ENCODE peak calls at places on chromosomes 2 and 18, in six cellular contexts. U is A549, N is HepG2, Y is upper lobe of left lung, C is K562, Z is GM12878. S is an unnamed sample.

GRCh38 chr2:42770288-42771131 is 6.6 kb upstream of the OXER1 start:
- ATAC-seq in C (peak; percentile 99), N (peak; percentile 90), Y (peak; percentile 73), U (peak; percentile 78), Z (peak; percentile 94), S (peak; percentile 50)

GRCh38 chr2:42051168-42052125 is 3.6 kb downstream of the PKDCC start:
- ATAC-seq in Z (no peak), U (no peak), N (no peak), C (no peak), Y (no peak), S (no peak)

GRCh38 chr2:80145499-80145898 is 159.1 kb downstream of the LRRTM1 start:
- ATAC-seq in N (no peak), U (no peak), C (no peak), Z (no peak), Y (no peak), S (no peak)

GRCh38 chr2:120783371-120783791 is 47.7 kb downstream of the GLI2 start:
- ATAC-seq in U (no peak), Z (no peak), N (no peak), Y (no peak), C (no peak), S (no peak)

GRCh38 chr18:12745095-12745820 is 42.4 kb downstream of the PSMG2 start:
- ATAC-seq in Y (no peak), C (no peak), U (no peak), Z (no peak), N (no peak), S (no peak)

GRCh38 chr18:78362198-78362597 is 617.4 kb upstream of the SALL3 start:
- ATAC-seq in C (no peak), N (no peak), U (no peak), Y (no peak), Z (no peak), S (no peak)

GRCh38 chr2:86028763-86029381 is 76.8 kb downstream of the POLR1A start:
- ATAC-seq in U (no peak), Y (no peak), Z (no peak), N (no peak), C (no peak), S (peak; percentile 65)

GRCh38 chr2:233225230-233226068 is 26.0 kb upstream of the ATG16L1 start:
- ATAC-seq in N (no peak), C (peak; percentile 62), Z (no peak), U (no peak), Y (no peak), S (no peak)

GRCh38 chr18:47397671-47398319 is 146.3 kb upstream of the SKOR2 start:
- ATAC-seq in C (peak; percentile 63), N (peak; percentile 35), U (no peak), Z (peak; percentile 44), Y (no peak), S (no peak)

GRCh38 chr2:233400341-233400740 is 46.0 kb downstream of the DGKD start:
- ATAC-seq in Y (peak; percentile 34), Z (no peak), U (peak; percentile 40), C (no peak), N (peak; percentile 27), S (no peak)

GRCh38 chr2:237207641-237208040 is 122.0 kb downstream of the COPS8 start:
- ATAC-seq in C (no peak), U (no peak), Z (no peak), Y (peak; percentile 38), N (no peak), S (peak; percentile 80)

GRCh38 chr2:216066255-216066654 is 15.4 kb downstream of the PECR start:
- ATAC-seq in Z (no peak), C (no peak), N (peak; percentile 9), U (peak; percentile 43), Y (no peak), S (no peak)

GRCh38 chr2:174635747-174636399 is 38.3 kb upstream of the WIPF1 start:
- ATAC-seq in Y (no peak), N (no peak), U (no peak), C (no peak), Z (no peak), S (no peak)

GRCh38 chr2:20668871-20669475 is 2.0 kb downstream of the GDF7 start:
- ATAC-seq in Y (no peak), Z (no peak), N (no peak), C (no peak), U (no peak), S (no peak)

GRCh38 chr18:59150236-59150635 is 10.6 kb downstream of the SEC11C start:
- ATAC-seq in Z (no peak), C (no peak), Y (no peak), U (no peak), N (no peak), S (no peak)

DNA sequence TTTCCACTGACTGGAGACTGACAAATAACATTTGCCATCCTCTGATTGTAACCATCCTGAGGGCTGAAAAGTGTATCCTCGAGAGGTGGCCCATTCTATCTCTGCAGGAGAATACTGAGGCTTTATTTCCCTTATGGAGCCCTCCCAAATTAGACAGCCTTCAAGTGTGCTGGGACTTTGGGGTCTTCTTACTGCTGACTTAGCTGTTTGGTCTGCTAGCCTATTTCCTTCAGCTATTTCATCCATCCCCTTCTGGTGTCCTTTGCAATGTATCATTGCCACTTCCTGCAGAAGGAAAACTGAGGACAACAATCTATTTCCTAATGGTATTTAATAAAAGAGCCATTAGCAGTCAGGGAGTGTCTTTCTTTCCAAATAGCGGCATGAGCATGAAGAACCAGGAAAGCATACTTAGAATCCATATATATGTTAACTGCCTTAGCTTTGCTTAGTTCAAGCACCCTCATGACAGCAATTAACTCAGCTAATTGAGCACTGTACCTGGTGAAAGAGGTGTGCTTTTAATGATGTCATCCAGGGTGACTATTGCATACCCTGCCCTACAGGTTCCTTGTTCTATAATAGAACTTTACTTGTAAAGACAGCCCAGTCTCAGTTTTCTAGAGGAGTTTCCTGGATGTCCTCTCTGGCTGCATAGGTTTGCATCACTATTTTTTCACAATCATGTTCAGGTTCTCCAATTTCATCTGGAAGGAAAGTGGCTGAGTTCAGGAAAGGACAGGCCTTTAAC is 24.0 kb downstream of the CMPK2 start:
- ATAC-seq in C (no peak), Z (no peak), Y (no peak), U (no peak), N (no peak), S (no peak)
- H3K9me3 ChIP-seq in C (peaks cover 36% of the 10 kb centered on the region), Z (peaks cover 24% of the 10 kb centered on the region), Y (peaks cover 66% of the 10 kb centered on the region), U (peaks cover 23% of the 10 kb centered on the region), N (peaks cover 60% of the 10 kb centered on the region), S (peaks cover 79% of the 10 kb centered on the region)

DNA sequence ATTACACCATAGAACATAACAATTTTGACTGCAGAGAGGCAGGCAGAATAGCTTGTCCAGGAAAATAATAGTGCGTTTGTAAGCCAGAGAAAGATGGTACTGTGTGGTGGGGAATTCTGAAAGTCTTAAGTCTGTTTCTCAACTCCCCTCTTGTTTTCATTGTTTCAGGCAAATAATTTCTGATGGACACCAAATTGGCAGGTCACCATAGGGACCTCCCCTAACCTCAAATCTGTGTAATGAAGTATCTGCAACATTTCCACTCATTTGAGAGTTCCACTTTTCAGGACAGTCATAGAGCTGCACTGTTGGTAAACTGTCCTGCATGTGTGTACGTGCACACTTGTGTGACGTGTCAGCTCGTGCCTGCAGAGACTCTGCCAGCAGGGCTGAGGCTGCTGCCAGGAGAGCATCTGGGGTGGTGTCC is 195.6 kb downstream of the AGAP1 start:
- ATAC-seq in C (no peak), U (no peak), Y (no peak), N (no peak), Z (no peak), S (no peak)
- TF ChIP-seq EP300 in C (no peak), U (no peak), Y (no peak), N (no peak), Z (no peak), S (no peak)

DNA sequence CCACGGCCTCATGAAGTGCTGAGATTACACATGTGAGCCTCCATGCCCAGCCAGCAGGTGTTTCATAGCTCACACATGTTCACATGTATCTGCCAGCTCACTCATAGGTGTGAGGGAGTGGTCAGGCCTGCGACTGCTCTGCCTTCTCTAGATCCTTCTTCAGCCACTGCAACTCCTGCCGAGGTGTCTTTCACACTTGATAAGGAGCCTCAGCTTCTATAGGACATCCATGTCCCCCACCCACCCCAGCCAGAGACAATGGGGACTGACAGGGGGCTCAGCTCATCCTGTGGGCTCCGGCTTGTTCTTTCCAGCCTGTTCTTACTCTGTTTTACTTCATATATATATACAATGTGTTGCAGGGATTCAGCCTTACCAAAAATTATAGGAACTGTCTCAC is 286.5 kb upstream of the MGAT5 start:
- ATAC-seq in Z (no peak), C (no peak), Y (no peak), U (no peak), N (no peak), S (no peak)
- H3K27ac ChIP-seq in Z (no peak overlapping the region), C (no peak overlapping the region), Y (no peak overlapping the region), U (no peak overlapping the region), N (no peak overlapping the region), S (no peak overlapping the region)

GRCh38 chr2:196827356-196827755 is 18.2 kb upstream of the C2orf66 start:
- ATAC-seq in Y (no peak), U (no peak), C (no peak), N (no peak), Z (peak; percentile 22), S (no peak)

GRCh38 chr2:196821195-196821594 is 12.0 kb upstream of the C2orf66 start:
- ATAC-seq in Y (no peak), Z (no peak), U (no peak), C (no peak), N (no peak), S (no peak)

GRCh38 chr2:196823750-196824149 is 14.6 kb upstream of the C2orf66 start:
- ATAC-seq in N (no peak), U (peak; percentile 87), Y (no peak), C (no peak), Z (no peak), S (no peak)
- H3K9me3 ChIP-seq in N (peaks cover 6% of the 10 kb centered on the region), U (peaks cover 3% of the 10 kb centered on the region), Y (peaks cover 4% of the 10 kb centered on the region), C (no peaks in the 10 kb centered on the region), Z (no peaks in the 10 kb centered on the region), S (no peaks in the 10 kb centered on the region)

GRCh38 chr2:222241471-222241870 is 57.3 kb downstream of the PAX3 start:
- ATAC-seq in Y (no peak), N (no peak), Z (peak; percentile 55), U (no peak), C (no peak), S (no peak)
- TF ChIP-seq EP300 in Y (no peak), N (no peak), Z (no peak), U (no peak), C (no peak), S (no peak)